ENCODE peak calls at places on chromosomes 6 and 20, in six cellular contexts. T, I, O, F, B and H are unnamed samples. For H3K4me1, the result is how much of the 10 kb centered on the place peaks cover.

GRCh38 chr20:25197173-25197869 is 1.8 kb downstream of the ENTPD6 start:
- DNase-seq in T (no peak), I (peak), O (no peak), F (no peak), B (no peak), H (no peak)

GRCh38 chr6:48962041-48962440 is 501.0 kb downstream of the MMUT start:
- DNase-seq in T (no peak), I (no peak), O (no peak), F (no peak), B (no peak), H (no peak)

GRCh38 chr6:31657406-31658157 is 1.9 kb downstream of the APOM start:
- DNase-seq in T (no peak), I (no peak), O (no peak), F (no peak), B (no peak), H (no peak)

GRCh38 chr20:33664085-33664761 is 2.1 kb downstream of the C20orf144 start:
- DNase-seq in T (no peak), I (no peak), O (no peak), F (no peak), B (no peak), H (no peak)

GRCh38 chr6:42689371-42689770 is 33.0 kb downstream of the PRPH2 start:
- DNase-seq in T (no peak), I (no peak), O (no peak), F (no peak), B (no peak), H (no peak)

GRCh38 chr20:46151936-46152335 is 33.8 kb downstream of the CD40 start:
- DNase-seq in T (no peak), I (no peak), O (no peak), F (no peak), B (no peak), H (no peak)

GRCh38 chr6:24935753-24936152 is at the start of gene RIPOR2:
- DNase-seq in T (no peak), I (peak), O (peak), F (peak), B (no peak), H (peak)

GRCh38 chr20:31440012-31440659 is at the start of gene DEFB123:
- DNase-seq in T (no peak), I (no peak), O (no peak), F (no peak), B (no peak), H (no peak)

GRCh38 chr20:8007490-8007889 is 12.1 kb downstream of the TMX4 start:
- DNase-seq in T (no peak), I (no peak), O (no peak), F (no peak), B (no peak), H (no peak)

GRCh38 chr6:41545703-41546474 is at the start of gene FOXP4:
- DNase-seq in T (peak), I (peak), O (peak), F (peak), B (peak), H (peak)

GRCh38 chr6:139313784-139314545 is 22.2 kb upstream of the TXLNB start:
- DNase-seq in T (no peak), I (no peak), O (no peak), F (no peak), B (no peak), H (no peak)

GRCh38 chr6:137697267-137697938 is 169.7 kb upstream of the TNFAIP3 start:
- DNase-seq in T (no peak), I (peak), O (peak), F (peak), B (no peak), H (no peak)

GRCh38 chr20:187733-188132 is 1.8 kb downstream of the DEFB128 start:
- DNase-seq in T (no peak), I (no peak), O (no peak), F (no peak), B (no peak), H (no peak)

GRCh38 chr20:12827796-12828406 is 180.9 kb upstream of the SPTLC3 start:
- DNase-seq in T (no peak), I (no peak), O (no peak), F (no peak), B (no peak), H (no peak)

GRCh38 chr6:83430606-83431544 is at the start of gene ME1:
- DNase-seq in T (peak), I (peak), O (peak), F (peak), B (peak), H (peak)

GRCh38 chr6:153511896-153512496 is 380.9 kb upstream of the RGS17 start:
- DNase-seq in T (no peak), I (no peak), O (peak), F (no peak), B (no peak), H (no peak)
- H3K27ac ChIP-seq in T (no peak), I (no peak), O (no peak), F (no peak), B (no peak), H (no peak)

GRCh38 chr6:159826004-159826403 is 25.9 kb downstream of the PNLDC1 start:
- DNase-seq in T (no peak), I (no peak), O (no peak), F (no peak), B (no peak), H (no peak)

GRCh38 chr6:159821726-159822125 is 21.6 kb downstream of the PNLDC1 start:
- DNase-seq in T (no peak), I (no peak), O (no peak), F (no peak), B (no peak), H (no peak)

GRCh38 chr6:159821111-159821510 is 21.0 kb downstream of the PNLDC1 start:
- DNase-seq in T (no peak), I (no peak), O (no peak), F (no peak), B (no peak), H (no peak)

GRCh38 chr6:159826968-159827647 is 27.0 kb downstream of the PNLDC1 start:
- DNase-seq in T (no peak), I (no peak), O (no peak), F (no peak), B (no peak), H (no peak)

DNA sequence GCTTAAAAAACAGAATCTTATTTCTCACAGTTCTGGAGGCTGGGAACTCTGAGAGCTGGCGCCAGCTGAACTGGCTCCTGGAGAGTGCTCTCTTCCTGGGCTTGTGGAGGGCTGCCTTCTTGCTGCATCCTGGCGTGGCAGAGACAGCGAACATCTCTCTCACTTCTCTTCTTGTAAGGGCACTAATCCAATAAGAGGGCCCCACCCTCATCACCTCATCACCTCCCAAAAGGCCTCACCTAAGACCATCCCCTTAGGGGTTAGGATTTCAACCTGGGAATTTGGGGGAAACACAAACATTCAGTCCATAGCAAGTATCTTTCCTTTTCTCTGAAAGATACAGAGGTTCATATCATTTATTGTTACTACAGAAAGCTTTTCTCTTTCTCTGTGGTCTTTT is 23.9 kb downstream of the PNLDC1 start:
- DNase-seq in T (no peak), I (no peak), O (no peak), F (no peak), B (no peak), H (no peak)
- H3K4me1 ChIP-seq in T (under half), I (under half), O (under half), F (under half), B (under half), H (under half)

DNA sequence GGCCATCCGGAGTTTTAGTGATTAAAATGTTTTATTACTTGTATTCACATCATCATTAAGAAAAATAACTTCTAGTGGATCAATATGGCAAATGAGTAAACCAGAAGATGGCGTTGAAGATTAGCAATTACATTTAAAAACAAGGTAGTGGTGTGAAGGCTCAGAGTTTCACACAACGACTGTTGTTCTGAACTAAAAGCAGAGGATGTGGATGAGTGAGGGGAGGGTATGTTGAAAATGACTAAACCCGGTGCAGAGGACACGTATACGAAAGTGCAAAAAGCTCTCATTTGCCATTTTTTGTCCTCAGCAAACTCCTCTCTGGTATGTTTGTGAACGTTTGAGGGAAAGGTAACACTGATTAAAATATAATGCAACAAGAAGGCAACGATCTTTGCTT is 1.9 kb upstream of the IRF4 start:
- DNase-seq in T (no peak), I (peak), O (no peak), F (no peak), B (no peak), H (no peak)
- TF ChIP-seq CTCF in T (no peak), I (no peak), O (no peak), F (no peak), B (no peak), H (no peak)

GRCh38 chr20:17542481-17542880 is 11.3 kb upstream of the BFSP1 start:
- DNase-seq in T (no peak), I (no peak), O (no peak), F (no peak), B (no peak), H (no peak)
- H3K27ac ChIP-seq in T (peak), I (peak), O (no peak), F (no peak), B (peak), H (no peak)

GRCh38 chr6:135053433-135053832 is 1.2 kb downstream of the HBS1L start:
- DNase-seq in T (no peak), I (no peak), O (no peak), F (no peak), B (no peak), H (no peak)
- H3K4me1 ChIP-seq in T (under half), I (under half), O (under half), F (under half), B (under half), H (under half)

GRCh38 chr20:15656124-15656523 is 917.1 kb downstream of the KIF16B start:
- DNase-seq in T (no peak), I (no peak), O (no peak), F (no peak), B (no peak), H (no peak)

GRCh38 chr20:15658295-15658694 is 915.0 kb downstream of the KIF16B start:
- DNase-seq in T (no peak), I (no peak), O (no peak), F (no peak), B (no peak), H (no peak)

GRCh38 chr20:15653396-15654207 is 919.6 kb downstream of the KIF16B start:
- DNase-seq in T (no peak), I (no peak), O (no peak), F (no peak), B (no peak), H (no peak)

DNA sequence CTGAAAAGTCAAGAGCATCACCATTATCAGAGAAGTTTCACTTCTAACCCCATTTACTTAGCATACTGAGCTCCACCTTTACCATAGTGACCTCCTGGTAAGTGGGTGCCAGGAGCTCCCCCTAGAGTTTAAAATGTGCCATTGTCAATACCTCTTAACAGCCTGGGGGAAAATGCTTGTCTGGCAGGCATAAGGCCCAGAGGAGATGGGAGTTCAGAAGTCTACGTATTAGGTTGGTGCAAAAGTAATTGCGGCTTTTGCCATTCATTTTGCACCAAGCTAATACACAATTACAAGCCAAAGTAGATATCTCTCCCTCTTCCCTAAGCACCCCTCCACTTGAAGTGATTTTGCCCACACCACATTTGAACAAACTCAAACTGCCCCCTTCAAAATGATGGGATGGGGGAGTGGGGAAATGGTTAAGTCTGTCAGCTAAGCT is 919.0 kb downstream of the KIF16B start:
- DNase-seq in T (no peak), I (peak), O (peak), F (peak), B (no peak), H (no peak)
- TF ChIP-seq CTCF in T (peak), I (peak), O (peak), F (peak), B (peak), H (no peak)